ENCODE peak calls at places on chromosomes 5 and 9, in eight cellular contexts. One of them, this sample, is unnamed.

GRCh38 chr9:115115924-115116323 is 2.0 kb downstream of the TNC start:
- DNase-seq in AG08396: peak
- DNase-seq in ELR: peak
- DNase-seq in NCI-H2081: no peak
- DNase-seq in body of pancreas: no peak
- DNase-seq in cardiac fibroblast: no peak
- DNase-seq in GM13977: no peak
- DNase-seq in adrenal gland: no peak
- DNase-seq in this sample: peak

GRCh38 chr9:98375138-98375726 is 119.8 kb upstream of the TBC1D2 start:
- DNase-seq in GM13977: no peak
- DNase-seq in body of pancreas: no peak
- DNase-seq in ELR: peak
- DNase-seq in AG08396: peak
- DNase-seq in cardiac fibroblast: peak
- DNase-seq in NCI-H2081: no peak
- DNase-seq in adrenal gland: peak
- DNase-seq in this sample: peak

GRCh38 chr9:124110307-124110915 is 98.8 kb downstream of the LHX2 start:
- DNase-seq in AG08396: peak
- DNase-seq in body of pancreas: peak
- DNase-seq in adrenal gland: peak
- DNase-seq in cardiac fibroblast: peak
- DNase-seq in NCI-H2081: no peak
- DNase-seq in GM13977: peak
- DNase-seq in ELR: peak
- DNase-seq in this sample: peak

GRCh38 chr9:137339045-137339444 is 37.0 kb upstream of the NRARP start:
- DNase-seq in NCI-H2081: no peak
- DNase-seq in cardiac fibroblast: peak
- DNase-seq in ELR: peak
- DNase-seq in AG08396: no peak
- DNase-seq in GM13977: no peak
- DNase-seq in body of pancreas: no peak
- DNase-seq in adrenal gland: no peak
- DNase-seq in this sample: peak

GRCh38 chr5:1545798-1546355 is 22.1 kb upstream of the LPCAT1 start:
- DNase-seq in cardiac fibroblast: no peak
- DNase-seq in ELR: no peak
- DNase-seq in body of pancreas: no peak
- DNase-seq in NCI-H2081: peak
- DNase-seq in GM13977: no peak
- DNase-seq in AG08396: peak
- DNase-seq in adrenal gland: no peak
- DNase-seq in this sample: no peak

GRCh38 chr5:149387982-149388381 is 8.9 kb upstream of the IL17B start:
- DNase-seq in adrenal gland: peak
- DNase-seq in cardiac fibroblast: peak
- DNase-seq in ELR: peak
- DNase-seq in AG08396: peak
- DNase-seq in NCI-H2081: no peak
- DNase-seq in GM13977: no peak
- DNase-seq in body of pancreas: no peak
- DNase-seq in this sample: peak

GRCh38 chr5:36587354-36587753 is 19.1 kb upstream of the SLC1A3 start:
- DNase-seq in AG08396: no peak
- DNase-seq in body of pancreas: no peak
- DNase-seq in adrenal gland: no peak
- DNase-seq in cardiac fibroblast: no peak
- DNase-seq in ELR: no peak
- DNase-seq in NCI-H2081: no peak
- DNase-seq in GM13977: no peak
- DNase-seq in this sample: no peak

GRCh38 chr9:128683340-128684064 is 5.5 kb upstream of the SET start:
- DNase-seq in ELR: peak
- DNase-seq in NCI-H2081: peak
- DNase-seq in AG08396: peak
- DNase-seq in body of pancreas: peak
- DNase-seq in adrenal gland: peak
- DNase-seq in cardiac fibroblast: peak
- DNase-seq in GM13977: peak
- DNase-seq in this sample: peak

GRCh38 chr5:172855597-172856292 is 21.7 kb downstream of the ERGIC1 start:
- DNase-seq in cardiac fibroblast: peak
- DNase-seq in NCI-H2081: no peak
- DNase-seq in ELR: no peak
- DNase-seq in GM13977: no peak
- DNase-seq in body of pancreas: peak
- DNase-seq in adrenal gland: peak
- DNase-seq in AG08396: no peak
- DNase-seq in this sample: no peak

GRCh38 chr5:119355636-119356383 is at the start of gene TNFAIP8:
- DNase-seq in ELR: peak
- DNase-seq in adrenal gland: peak
- DNase-seq in cardiac fibroblast: peak
- DNase-seq in GM13977: peak
- DNase-seq in AG08396: peak
- DNase-seq in NCI-H2081: no peak
- DNase-seq in body of pancreas: peak
- DNase-seq in this sample: peak

GRCh38 chr5:40166757-40167156 is 513.0 kb upstream of the PTGER4 start:
- DNase-seq in cardiac fibroblast: no peak
- DNase-seq in NCI-H2081: no peak
- DNase-seq in AG08396: no peak
- DNase-seq in GM13977: no peak
- DNase-seq in body of pancreas: no peak
- DNase-seq in adrenal gland: no peak
- DNase-seq in ELR: peak
- DNase-seq in this sample: peak

GRCh38 chr9:4833781-4834560 is 41.2 kb downstream of the RCL1 start:
- DNase-seq in ELR: peak
- DNase-seq in adrenal gland: no peak
- DNase-seq in body of pancreas: no peak
- DNase-seq in AG08396: no peak
- DNase-seq in NCI-H2081: no peak
- DNase-seq in GM13977: no peak
- DNase-seq in cardiac fibroblast: peak
- DNase-seq in this sample: peak

GRCh38 chr5:138339464-138339863 is 1.4 kb downstream of the FAM53C start:
- DNase-seq in cardiac fibroblast: no peak
- DNase-seq in AG08396: no peak
- DNase-seq in adrenal gland: no peak
- DNase-seq in NCI-H2081: no peak
- DNase-seq in ELR: no peak
- DNase-seq in body of pancreas: no peak
- DNase-seq in GM13977: peak
- DNase-seq in this sample: no peak

GRCh38 chr9:97711223-97711626 is 14.1 kb upstream of the XPA start:
- DNase-seq in cardiac fibroblast: no peak
- DNase-seq in body of pancreas: no peak
- DNase-seq in NCI-H2081: no peak
- DNase-seq in ELR: no peak
- DNase-seq in AG08396: no peak
- DNase-seq in GM13977: no peak
- DNase-seq in adrenal gland: no peak
- DNase-seq in this sample: no peak

GRCh38 chr5:88957000-88957399 is 74.0 kb upstream of the MEF2C start:
- DNase-seq in NCI-H2081: no peak
- DNase-seq in GM13977: no peak
- DNase-seq in AG08396: no peak
- DNase-seq in adrenal gland: no peak
- DNase-seq in ELR: no peak
- DNase-seq in body of pancreas: no peak
- DNase-seq in cardiac fibroblast: no peak
- DNase-seq in this sample: no peak

GRCh38 chr9:111896942-111897830 is 572 bp downstream of the UGCG start:
- DNase-seq in adrenal gland: peak
- DNase-seq in ELR: peak
- DNase-seq in cardiac fibroblast: peak
- DNase-seq in GM13977: peak
- DNase-seq in body of pancreas: peak
- DNase-seq in NCI-H2081: peak
- DNase-seq in AG08396: peak
- DNase-seq in this sample: peak

GRCh38 chr5:74094096-74094778 is 468.2 kb downstream of the ARHGEF28 start:
- DNase-seq in adrenal gland: no peak
- DNase-seq in AG08396: no peak
- DNase-seq in NCI-H2081: no peak
- DNase-seq in ELR: no peak
- DNase-seq in cardiac fibroblast: peak
- DNase-seq in body of pancreas: no peak
- DNase-seq in GM13977: no peak
- DNase-seq in this sample: no peak

GRCh38 chr5:13695076-13695712 is 249.3 kb downstream of the DNAH5 start:
- DNase-seq in GM13977: no peak
- DNase-seq in AG08396: peak
- DNase-seq in ELR: peak
- DNase-seq in body of pancreas: no peak
- DNase-seq in NCI-H2081: no peak
- DNase-seq in cardiac fibroblast: no peak
- DNase-seq in adrenal gland: no peak
- DNase-seq in this sample: no peak

GRCh38 chr5:42377496-42377895 is 45.7 kb upstream of the GHR start:
- DNase-seq in AG08396: no peak
- DNase-seq in adrenal gland: no peak
- DNase-seq in cardiac fibroblast: peak
- DNase-seq in NCI-H2081: no peak
- DNase-seq in GM13977: no peak
- DNase-seq in ELR: no peak
- DNase-seq in body of pancreas: no peak
- DNase-seq in this sample: no peak

GRCh38 chr9:83959061-83959460 is 21.0 kb downstream of the HNRNPK start:
- DNase-seq in NCI-H2081: no peak
- DNase-seq in GM13977: no peak
- DNase-seq in cardiac fibroblast: peak
- DNase-seq in adrenal gland: peak
- DNase-seq in body of pancreas: no peak
- DNase-seq in AG08396: no peak
- DNase-seq in ELR: peak
- DNase-seq in this sample: peak

GRCh38 chr5:33890633-33891032 is 1.2 kb downstream of the ADAMTS12 start:
- DNase-seq in GM13977: peak
- DNase-seq in ELR: peak
- DNase-seq in NCI-H2081: no peak
- DNase-seq in adrenal gland: no peak
- DNase-seq in body of pancreas: no peak
- DNase-seq in AG08396: peak
- DNase-seq in cardiac fibroblast: peak
- DNase-seq in this sample: peak

GRCh38 chr9:121773286-121773953 is 122.0 kb downstream of the DAB2IP start:
- DNase-seq in cardiac fibroblast: no peak
- DNase-seq in body of pancreas: peak
- DNase-seq in ELR: no peak
- DNase-seq in AG08396: no peak
- DNase-seq in adrenal gland: no peak
- DNase-seq in NCI-H2081: no peak
- DNase-seq in GM13977: no peak
- DNase-seq in this sample: no peak